ENCODE peak calls at places on chromosomes 2 and 18, in eight cellular contexts. R is breast epithelium, N is brain microvascular endothelial cell, D is GM23338, Y is tibial artery, E is Peyer's patch, O is OCI-LY7, B is IMR-90. X is an unnamed sample.

GRCh38 chr2:201220102-201220570 is 37.2 kb downstream of the CASP10 start:
- DNase-seq in R (no peak), D (peak; percentile 56), N (no peak), E (no peak), O (peak; percentile 15), Y (no peak), B (no peak), X (no peak)

GRCh38 chr2:119888673-119889072 is 124.2 kb upstream of the EPB41L5 start:
- DNase-seq in R (no peak), Y (no peak), O (no peak), B (peak; percentile 92), E (no peak), N (peak; percentile 59), D (no peak), X (no peak)

GRCh38 chr2:11681722-11682589 is 12.0 kb upstream of the NTSR2 start:
- DNase-seq in N (no peak), O (peak; percentile 38), E (no peak), B (no peak), D (peak; percentile 72), R (no peak), Y (no peak), X (no peak)

GRCh38 chr18:26764584-26764983 is 100.9 kb downstream of the AQP4 start:
- DNase-seq in B (no peak), E (no peak), Y (no peak), D (no peak), R (no peak), N (no peak), O (no peak), X (no peak)

GRCh38 chr2:7427293-7428060 is 510.3 kb downstream of the RNF144A start:
- DNase-seq in O (peak; percentile 92), B (peak; percentile 51), N (peak; percentile 35), Y (no peak), E (no peak), D (peak; percentile 90), R (no peak), X (no peak)

GRCh38 chr2:207772081-207772843 is 2.6 kb upstream of the FZD5 start:
- DNase-seq in B (no peak), Y (no peak), N (no peak), E (no peak), O (no peak), D (peak; percentile 97), R (no peak), X (no peak)

GRCh38 chr18:49274188-49274714 is 186.2 kb downstream of the DYM start:
- DNase-seq in B (peak; percentile 68), R (no peak), Y (no peak), N (no peak), E (no peak), D (no peak), O (no peak), X (no peak)

GRCh38 chr2:45856391-45857055 is 205.0 kb downstream of the PRKCE start:
- DNase-seq in D (no peak), Y (no peak), B (no peak), E (no peak), R (no peak), O (no peak), N (no peak), X (no peak)

DNA sequence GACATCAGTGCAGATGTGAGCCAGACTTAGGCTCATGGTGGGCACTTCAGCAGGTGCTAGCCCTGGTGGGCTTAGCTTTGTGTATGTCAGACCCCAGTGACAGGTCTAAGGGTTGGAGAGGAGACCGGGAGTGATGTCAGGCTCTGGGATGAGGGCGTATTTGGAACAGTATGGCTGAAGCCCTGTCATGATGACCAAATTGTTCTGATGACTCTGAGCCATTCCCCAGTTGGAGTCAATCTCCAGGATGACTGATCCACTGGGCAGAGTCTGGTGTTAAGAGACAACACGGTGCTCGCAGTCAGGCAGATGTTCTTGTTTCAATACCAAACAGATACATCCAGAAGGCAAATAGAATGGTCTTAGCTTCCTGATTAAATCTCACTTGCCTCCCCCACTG is 241.5 kb downstream of the SOX11 start:
- DNase-seq in E (no peak), Y (no peak), N (no peak), O (no peak), D (no peak), B (no peak), R (no peak), X (no peak)
- TF ChIP-seq CTCF in E (no peak), Y (no peak), N (no peak), O (no peak), D (no peak), B (no peak), R (no peak), X (no peak)

DNA sequence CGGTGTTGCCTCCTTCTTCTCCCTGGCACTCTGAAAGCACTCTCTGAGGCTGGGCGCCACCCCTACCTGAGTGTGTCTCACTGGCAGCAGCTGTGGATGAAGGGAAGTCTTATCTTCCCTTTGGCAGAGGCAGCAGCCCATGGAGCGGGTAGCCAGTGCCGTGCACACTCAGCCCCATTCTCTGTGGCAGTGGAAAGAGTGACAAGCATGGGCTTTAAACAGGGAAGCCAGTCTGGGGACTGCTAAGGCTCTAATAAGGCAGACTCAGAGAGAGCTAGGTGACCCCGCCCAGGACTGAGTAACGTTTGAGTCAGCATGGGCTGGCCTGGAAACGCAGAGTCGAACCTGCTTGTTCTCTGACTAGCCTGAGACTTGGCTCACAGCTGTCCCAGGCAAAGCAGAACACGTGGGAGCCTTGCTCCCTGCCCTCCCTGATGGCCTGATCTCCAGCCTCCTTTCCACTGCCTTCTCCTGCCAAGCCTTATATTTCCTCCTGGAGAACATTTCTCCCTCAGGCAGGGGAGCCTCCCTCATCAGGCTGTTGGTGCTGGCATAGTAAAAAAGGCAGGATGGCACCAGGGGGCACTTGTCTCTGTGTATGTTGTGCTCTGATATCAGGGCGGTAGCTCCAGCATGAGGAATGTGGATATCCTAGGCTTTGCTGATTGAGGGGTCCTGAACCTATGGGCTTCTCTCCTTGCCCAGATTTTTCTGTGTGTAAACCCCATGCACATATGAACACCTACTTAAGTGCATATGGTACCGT is 93.9 kb upstream of the LGALSL start:
- DNase-seq in E (peak; percentile 85), D (peak; percentile 34), Y (peak; percentile 92), R (peak; percentile 89), O (peak; percentile 50), B (peak; percentile 92), N (peak; percentile 97), X (peak; percentile 96)
- H3K27ac ChIP-seq in E (peak overlapping the region; percentile 51), D (no peak overlapping the region), Y (peak overlapping the region; percentile 71), R (peak overlapping the region; percentile 83), O (peak overlapping the region; percentile 16), B (no peak overlapping the region), N (no peak overlapping the region), X (peak overlapping the region; percentile 42)

GRCh38 chr2:65116645-65117044 is 13.3 kb downstream of the RAB1A start:
- DNase-seq in B (no peak), N (no peak), Y (no peak), O (no peak), R (no peak), D (no peak), E (no peak), X (no peak)
- TF ChIP-seq CTCF in B (no peak), N (no peak), Y (no peak), O (peak; percentile 58), R (no peak), D (no peak), E (no peak), X (no peak)

DNA sequence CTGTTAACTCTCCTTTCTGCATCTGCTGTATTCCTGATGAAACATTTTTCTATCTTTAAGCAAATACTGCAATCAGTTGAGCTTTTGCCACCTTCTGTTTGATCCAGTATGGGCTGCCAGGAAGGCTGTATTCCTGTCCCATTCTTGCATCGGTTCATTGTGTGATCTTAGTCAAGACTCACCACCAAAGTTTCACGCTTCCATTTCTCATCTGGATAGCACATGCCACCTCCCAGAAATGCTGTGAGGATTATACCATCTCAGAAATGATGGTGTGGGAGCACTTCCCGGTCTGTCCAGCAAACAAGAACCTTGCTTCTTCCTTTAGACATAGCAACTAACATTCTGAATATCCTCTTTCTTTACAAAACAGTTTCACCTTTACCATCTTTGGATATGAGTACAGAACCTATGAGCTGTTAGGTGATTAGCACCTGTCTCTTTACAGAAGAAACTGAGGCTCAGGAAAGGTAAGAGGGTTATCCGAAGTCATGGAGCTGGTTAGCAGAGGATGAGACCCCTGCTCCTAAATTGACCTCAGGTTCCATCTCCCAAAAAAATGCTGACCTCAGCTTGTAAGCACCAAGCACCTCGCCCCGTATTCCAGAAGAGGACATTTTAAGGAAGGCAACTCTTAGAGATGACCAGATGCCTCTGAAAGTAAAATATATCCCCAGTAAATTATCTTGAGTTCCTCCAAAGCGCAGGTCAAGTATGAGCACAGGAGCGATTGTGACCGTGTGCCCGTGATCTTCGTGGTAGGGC is 56.8 kb downstream of the FEZ2 start:
- DNase-seq in N (no peak), E (no peak), B (no peak), Y (no peak), D (no peak), R (no peak), O (no peak), X (no peak)
- H3K27ac ChIP-seq in N (no peak overlapping the region), E (no peak overlapping the region), B (no peak overlapping the region), Y (peak overlapping the region; percentile 22), D (no peak overlapping the region), R (peak overlapping the region; percentile 62), O (no peak overlapping the region), X (no peak overlapping the region)

DNA sequence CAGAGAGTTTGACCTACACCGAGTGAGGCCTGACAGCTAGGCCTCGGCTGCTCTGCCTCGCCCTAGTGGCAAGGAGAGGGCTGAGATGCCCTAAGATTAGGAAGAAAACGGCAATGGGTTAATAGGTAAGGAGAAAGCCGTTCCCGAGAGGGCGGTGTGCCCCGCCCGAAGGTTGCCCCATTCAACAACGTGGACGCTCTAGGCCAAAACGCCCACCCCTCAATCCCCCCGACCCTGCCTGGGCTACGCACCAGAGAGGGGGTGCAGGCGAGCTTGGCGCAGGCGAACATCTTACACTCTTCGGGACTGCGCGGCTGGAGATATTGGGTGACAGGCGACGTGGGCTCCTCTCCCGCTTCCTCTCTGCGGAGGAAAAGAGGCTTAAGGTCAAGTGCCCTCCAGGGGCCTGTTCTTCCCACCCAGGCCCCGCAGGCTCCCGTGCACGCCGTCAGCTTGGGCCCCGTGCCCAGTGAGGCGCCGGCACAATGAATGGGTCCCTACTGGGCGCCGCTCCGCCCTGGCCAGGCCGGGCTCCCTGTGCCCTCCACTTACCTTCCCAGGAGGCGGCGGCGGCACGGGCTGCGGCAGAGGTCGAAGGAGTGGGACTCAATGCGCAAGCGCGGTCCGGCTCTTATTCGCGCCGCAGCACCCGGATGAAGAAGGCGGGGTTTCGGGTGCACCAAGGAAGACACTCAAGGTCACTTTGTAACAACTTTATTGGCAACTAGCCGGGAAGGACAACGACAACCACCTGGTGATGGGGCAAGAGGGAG is at the start of gene ATP5MC3:
- DNase-seq in E (peak; percentile 95), Y (peak; percentile 92), N (peak; percentile 94), D (peak; percentile 98), R (peak; percentile 91), O (peak; percentile 97), B (peak; percentile 91), X (peak; percentile 89)
- TF ChIP-seq CTCF in E (peak; percentile 16), Y (peak; percentile 20), N (peak; percentile 58), D (no peak), R (no peak), O (peak; percentile 42), B (peak; percentile 15), X (peak; percentile 11)

DNA sequence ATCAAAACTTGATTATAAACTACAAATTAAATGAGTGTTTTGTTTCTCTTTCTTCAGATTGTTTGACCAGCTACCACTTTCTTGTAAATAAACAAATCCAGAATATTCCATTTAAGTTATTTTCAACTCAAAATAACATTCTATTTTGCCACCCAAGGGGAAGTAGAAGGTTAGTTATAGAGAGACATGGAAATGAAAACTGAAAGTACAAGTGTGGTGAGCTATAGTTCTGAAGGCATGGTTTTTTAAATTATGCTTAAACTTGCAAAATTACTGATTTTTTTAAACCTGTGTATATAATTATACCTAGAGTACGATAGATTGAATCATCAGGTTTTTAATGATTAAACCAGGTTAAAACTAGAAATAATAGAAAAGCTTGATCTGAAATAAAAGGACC is 327.5 kb upstream of the PKDCC start:
- DNase-seq in R (no peak), Y (no peak), B (no peak), E (no peak), O (no peak), N (no peak), D (no peak), X (no peak)
- H3K27ac ChIP-seq in R (peak overlapping the region; percentile 14), Y (peak overlapping the region; percentile 68), B (no peak overlapping the region), E (no peak overlapping the region), O (no peak overlapping the region), N (peak overlapping the region; percentile 55), D (no peak overlapping the region), X (no peak overlapping the region)